ENCODE peak calls at places on chromosome 21, in four cellular contexts. P is K562, U is H1, K is WTC11. E is an unnamed sample.
A peak's percentile ranks its signal among the peaks of the same experiment; 100 is the strongest.

GRCh38 chr21:27572681-27573080 is 605.8 kb upstream of the ADAMTS5 start:
- DNase-seq in K (no peak), U (no peak), P (no peak), E (no peak)

GRCh38 chr21:41648591-41649031 is 118.2 kb downstream of the RIPK4 start:
- DNase-seq in P (no peak), K (no peak), U (no peak), E (no peak)

GRCh38 chr21:28150778-28151177 is 841.9 kb downstream of the LTN1 start:
- DNase-seq in P (no peak), K (no peak), U (no peak), E (no peak)

GRCh38 chr21:43864806-43865470 is at the start of gene AGPAT3:
- DNase-seq in P (peak; percentile 56), U (no peak), K (no peak), E (no peak)

GRCh38 chr21:35506352-35506751 is 457.2 kb upstream of the RUNX1 start:
- DNase-seq in U (no peak), K (no peak), P (no peak), E (no peak)

GRCh38 chr21:41806773-41807172 is 39.9 kb upstream of the RIPK4 start:
- DNase-seq in P (no peak), K (no peak), U (no peak), E (no peak)

GRCh38 chr21:42959754-42960153 is 14.6 kb upstream of the PKNOX1 start:
- DNase-seq in P (no peak), U (peak; percentile 66), K (no peak), E (no peak)

GRCh38 chr21:44940116-44940631 is 345 bp downstream of the SLX9 start:
- DNase-seq in U (no peak), K (no peak), P (peak; percentile 52), E (no peak)

GRCh38 chr21:45534591-45535331 is 7.5 kb downstream of the SLC19A1 start:
- DNase-seq in K (peak; percentile 6), P (no peak), U (no peak), E (no peak)

GRCh38 chr21:21137986-21138385 is 139.8 kb downstream of the NCAM2 start:
- DNase-seq in K (no peak), U (no peak), P (peak; percentile 27), E (no peak)

GRCh38 chr21:16307256-16307655 is 577.5 kb downstream of the USP25 start:
- DNase-seq in K (no peak), U (no peak), P (no peak), E (no peak)

GRCh38 chr21:29175408-29176147 is 45.1 kb downstream of the MAP3K7CL start:
- DNase-seq in K (no peak), U (no peak), P (no peak), E (no peak)

GRCh38 chr21:41663805-41664788 is 102.8 kb downstream of the RIPK4 start:
- DNase-seq in P (no peak), K (no peak), U (no peak), E (no peak)

GRCh38 chr21:42991992-42992740 is 17.8 kb downstream of the PKNOX1 start:
- DNase-seq in K (no peak), P (peak; percentile 66), U (no peak), E (no peak)

GRCh38 chr21:42409366-42409765 is 5.7 kb downstream of the UBASH3A start:
- DNase-seq in K (no peak), P (no peak), U (no peak), E (no peak)

GRCh38 chr21:43644609-43645008 is 14.7 kb downstream of the HSF2BP start:
- DNase-seq in K (no peak), U (no peak), P (no peak), E (no peak)

GRCh38 chr21:35037384-35038105 is 11.6 kb downstream of the RUNX1 start:
- DNase-seq in K (no peak), U (no peak), P (no peak), E (no peak)

GRCh38 chr21:38327984-38328383 is 71.2 kb downstream of the KCNJ15 start:
- DNase-seq in P (no peak), U (no peak), K (no peak), E (no peak)
- TF ChIP-seq ATF3 in P (no peak), U (no peak), K (no peak), E (no peak)

DNA sequence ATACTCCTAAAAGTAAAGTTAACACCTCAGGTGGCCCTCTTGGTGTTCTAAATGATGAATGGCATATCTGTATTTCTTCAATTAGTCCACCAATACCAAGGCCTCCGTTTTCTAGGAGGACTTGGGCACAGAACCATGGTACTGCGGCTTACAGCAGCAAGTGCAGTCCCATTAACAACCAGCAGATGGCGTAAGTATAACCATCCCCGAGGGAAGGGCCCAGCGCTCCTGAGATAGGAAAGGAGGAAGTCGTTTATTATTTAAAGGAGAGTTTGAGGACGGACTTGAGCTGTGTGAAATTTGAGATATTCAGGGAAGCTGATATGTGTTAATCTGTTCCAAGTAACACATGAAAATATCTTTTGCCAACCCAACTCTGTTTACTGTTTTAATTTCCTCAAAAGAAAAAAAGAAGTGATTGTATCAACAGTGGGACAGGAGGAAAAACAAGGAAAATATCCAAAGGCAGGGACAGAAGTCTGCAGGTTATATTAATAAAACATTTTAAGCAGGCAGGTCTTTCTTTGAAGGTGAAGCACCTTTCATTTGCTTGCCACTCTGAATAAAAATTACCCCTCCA is 37.7 kb upstream of the KCNJ15 start:
- DNase-seq in P (peak; percentile 86), K (peak; percentile 76), U (peak; percentile 10), E (peak; percentile 21)
- TF ChIP-seq ATF3 in P (no peak), K (no peak), U (no peak), E (no peak)

DNA sequence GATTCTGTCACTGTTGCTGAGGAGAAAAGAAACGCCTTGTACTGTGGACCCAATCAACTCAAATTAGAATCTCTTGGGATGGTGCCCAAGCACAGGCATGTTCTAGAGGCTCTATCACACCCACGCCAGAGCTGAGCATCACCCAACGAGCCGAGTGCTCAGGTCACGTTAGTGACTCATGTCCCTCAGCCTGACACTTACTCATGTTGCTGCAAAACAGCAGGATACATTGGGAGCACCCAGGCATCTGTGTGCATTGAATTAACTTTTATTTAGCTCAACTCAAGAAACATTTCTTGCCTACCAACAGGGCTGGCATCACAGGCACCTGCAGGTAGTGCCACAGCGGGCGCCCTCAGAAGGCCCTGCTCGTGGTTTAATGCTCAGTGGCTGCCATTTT is 149.8 kb downstream of the ETS2 start:
- DNase-seq in K (no peak), P (no peak), U (no peak), E (no peak)
- TF ChIP-seq ATF3 in K (no peak), P (no peak), U (no peak), E (no peak)

GRCh38 chr21:37783016-37783415 is 133.2 kb downstream of the KCNJ6 start:
- DNase-seq in K (no peak), P (no peak), U (no peak), E (no peak)

GRCh38 chr21:37788503-37788902 is 127.8 kb downstream of the KCNJ6 start:
- DNase-seq in K (no peak), U (no peak), P (no peak), E (no peak)

GRCh38 chr21:37787456-37787855 is 128.8 kb downstream of the KCNJ6 start:
- DNase-seq in P (no peak), K (no peak), U (no peak), E (no peak)

GRCh38 chr21:37780991-37781983 is 135.0 kb downstream of the KCNJ6 start:
- DNase-seq in K (no peak), P (no peak), U (no peak), E (no peak)

GRCh38 chr21:37784591-37785318 is 131.5 kb downstream of the KCNJ6 start:
- DNase-seq in U (no peak), K (no peak), P (no peak), E (no peak)
- TF ChIP-seq ATF3 in U (no peak), K (no peak), P (no peak), E (no peak)

DNA sequence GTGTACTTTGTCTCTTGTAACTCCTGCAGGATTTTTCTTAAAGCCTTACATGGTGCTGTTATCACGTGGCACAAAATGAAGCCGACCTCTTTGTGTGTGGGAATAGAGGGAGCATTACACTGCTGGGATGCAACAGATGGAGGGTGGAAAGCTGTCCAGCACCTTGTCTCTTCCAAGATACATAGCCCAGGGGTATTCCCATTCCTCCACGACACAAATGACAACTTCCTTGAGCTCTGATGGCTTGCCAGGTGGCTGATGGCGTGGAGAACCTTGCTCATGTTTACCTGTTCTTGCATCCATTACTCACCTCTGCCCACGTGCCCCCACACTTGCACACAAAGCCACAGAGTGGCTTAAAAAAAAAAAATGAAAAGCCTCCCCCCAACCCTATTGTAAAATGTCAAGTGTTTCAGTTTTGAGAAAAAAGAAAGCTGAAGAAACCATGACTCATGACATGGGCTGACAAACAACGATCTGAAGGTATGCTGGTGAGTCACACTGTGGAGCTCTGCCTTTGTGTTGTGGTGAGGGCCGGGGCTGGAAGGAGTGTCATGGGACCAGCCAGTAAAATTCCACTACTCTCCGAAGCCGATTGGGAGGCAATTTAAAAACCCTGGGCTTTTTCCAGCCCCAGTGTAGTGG is 32.0 kb upstream of the ATP5PO start:
- DNase-seq in K (peak; percentile 62), P (peak; percentile 94), U (peak; percentile 53), E (peak; percentile 93)
- TF ChIP-seq ATF3 in K (no peak), P (peak; percentile 92), U (no peak), E (no peak)

E was measured in HCT116.